ENCODE peak calls at places on chromosome 22, in four cellular contexts. J, S, P and E are unnamed samples.

GRCh38 chr22:50302041-50302541 is 5.4 kb downstream of the PLXNB2 start:
- DNase-seq in J (peak; percentile 32), S (no peak), P (peak; percentile 61), E (no peak)

GRCh38 chr22:17712441-17712840 is 61.8 kb downstream of the BID start:
- DNase-seq in J (peak; percentile 59), S (no peak), P (no peak), E (no peak)

GRCh38 chr22:37751449-37752188 is 54.8 kb downstream of the TRIOBP start:
- DNase-seq in S (no peak), P (no peak), J (no peak), E (no peak)

GRCh38 chr22:31244044-31244942 is 32.2 kb downstream of the LIMK2 start:
- DNase-seq in J (peak; percentile 75), S (no peak), P (peak; percentile 58), E (no peak)

GRCh38 chr22:19122752-19123492 is 710 bp upstream of the DGCR2 start:
- DNase-seq in J (no peak), P (peak; percentile 21), S (no peak), E (no peak)

GRCh38 chr22:49933236-49933921 is 14.9 kb downstream of the CRELD2 start:
- DNase-seq in J (no peak), S (peak; percentile 82), P (no peak), E (no peak)

GRCh38 chr22:39535302-39535805 is 2.8 kb upstream of the RPS19BP1 start:
- DNase-seq in J (no peak), S (no peak), P (no peak), E (no peak)

GRCh38 chr22:49457146-49457545 is 370.5 kb downstream of the BRD1 start:
- DNase-seq in S (no peak), J (no peak), P (no peak), E (no peak)

GRCh38 chr22:39530692-39531331 is 1.7 kb downstream of the RPS19BP1 start:
- DNase-seq in P (no peak), S (no peak), J (peak; percentile 47), E (peak; percentile 79)

GRCh38 chr22:47928626-47929025 is 1166.2 kb downstream of the TBC1D22A start:
- DNase-seq in J (no peak), P (no peak), S (no peak), E (peak; percentile 56)

GRCh38 chr22:44881246-44881600 is 128.6 kb downstream of the PHF21B start:
- DNase-seq in S (no peak), P (no peak), J (no peak), E (no peak)

GRCh38 chr22:35043251-35043931 is 22.6 kb upstream of the ISX start:
- DNase-seq in P (no peak), S (no peak), J (no peak), E (peak; percentile 20)

GRCh38 chr22:46381731-46382130 is 46.2 kb downstream of the TRMU start:
- DNase-seq in P (no peak), S (no peak), J (no peak), E (no peak)

GRCh38 chr22:22788460-22789037 is 99.1 kb upstream of the IGLL5 start:
- DNase-seq in J (no peak), P (no peak), S (no peak), E (no peak)

GRCh38 chr22:47164514-47165337 is 402.3 kb downstream of the TBC1D22A start:
- DNase-seq in P (no peak), S (no peak), J (no peak), E (no peak)

GRCh38 chr22:49528420-49528720 is 299.3 kb downstream of the BRD1 start:
- DNase-seq in S (no peak), P (no peak), J (no peak), E (no peak)

GRCh38 chr22:48705159-48705916 is 1122.3 kb downstream of the BRD1 start:
- DNase-seq in P (no peak), S (peak; percentile 7), J (no peak), E (no peak)

GRCh38 chr22:33921576-33922181 is 1.4 kb upstream of the LARGE1 start:
- DNase-seq in S (peak; percentile 68), P (peak; percentile 67), J (peak; percentile 32), E (peak; percentile 75)

GRCh38 chr22:49871482-49871881 is 17.8 kb downstream of the ZBED4 start:
- DNase-seq in P (no peak), J (no peak), S (no peak), E (no peak)

GRCh38 chr22:36447634-36448033 is 33.8 kb downstream of the TXN2 start:
- DNase-seq in P (no peak), J (no peak), S (no peak), E (no peak)